ENCODE peak calls at places on chromosome 14, in five cellular contexts. N is A549; D is lung; P is cardiac muscle cell; E is naive thymus-derived CD4-positive, alpha-beta T cell. B is an unnamed sample. For H3K9me3, the result is how much of the 10 kb centered on the place peaks cover.

GRCh38 chr14:72818998-72819397 is 74.9 kb downstream of the DPF3 start:
- DNase-seq in N (no peak), D (no peak), P (no peak), E (no peak), B (no peak)

GRCh38 chr14:22159968-22160367 is 429.1 kb downstream of the DAD1 start:
- DNase-seq in N (no peak), D (no peak), P (no peak), E (no peak), B (peak)

GRCh38 chr14:98721061-98721460 is 550.9 kb downstream of the BCL11B start:
- DNase-seq in N (no peak), D (no peak), P (no peak), E (no peak), B (no peak)

GRCh38 chr14:100384819-100385813 is 62.0 kb downstream of the SLC25A47 start:
- DNase-seq in N (peak), D (no peak), P (peak), E (no peak), B (peak)

GRCh38 chr14:67567654-67568053 is 32.4 kb downstream of the PIGH start:
- DNase-seq in N (no peak), D (no peak), P (no peak), E (no peak), B (no peak)

GRCh38 chr14:51607677-51608076 is 44.0 kb upstream of the FRMD6 start:
- DNase-seq in N (no peak), D (no peak), P (no peak), E (no peak), B (no peak)

GRCh38 chr14:92637228-92637627 is 111.2 kb downstream of the LGMN start:
- DNase-seq in N (no peak), D (no peak), P (peak), E (no peak), B (no peak)

GRCh38 chr14:102255401-102256190 is 49.4 kb downstream of the MOK start:
- DNase-seq in N (peak), D (no peak), P (peak), E (no peak), B (no peak)

DNA sequence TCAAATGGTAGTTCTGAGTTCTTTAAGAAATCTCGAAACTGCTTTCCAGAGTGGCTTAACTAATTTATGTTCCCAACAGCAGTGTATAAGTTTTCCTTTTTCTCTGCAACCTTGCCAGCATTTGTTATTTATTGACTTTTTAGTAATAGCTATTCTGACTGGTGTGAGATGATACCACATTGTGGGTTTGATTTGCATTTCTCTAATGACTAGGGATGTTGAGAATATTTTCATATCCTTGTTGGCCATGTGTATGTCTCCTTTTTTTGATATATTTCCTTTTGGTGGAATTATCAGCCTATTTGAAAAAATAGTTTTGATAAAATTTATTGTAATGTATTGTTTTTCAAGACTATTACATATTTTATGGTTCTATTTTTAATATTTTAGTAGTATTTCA is 701.3 kb upstream of the FBXO33 start:
- DNase-seq in N (no peak), D (no peak), P (no peak), E (no peak), B (no peak)
- H3K9me3 ChIP-seq in N (under half), D (under half), P (under half), E (under half), B (under half)

GRCh38 chr14:54498579-54498978 is 9.8 kb upstream of the GMFB start:
- DNase-seq in N (no peak), D (no peak), P (no peak), E (no peak), B (no peak)

GRCh38 chr14:54498095-54498531 is 9.3 kb upstream of the GMFB start:
- DNase-seq in N (no peak), D (no peak), P (no peak), E (no peak), B (peak)

GRCh38 chr14:54500744-54501143 is 9.0 kb upstream of the CGRRF1 start:
- DNase-seq in N (no peak), D (no peak), P (no peak), E (no peak), B (no peak)

GRCh38 chr14:54493293-54493692 is 4.5 kb upstream of the GMFB start:
- DNase-seq in N (no peak), D (no peak), P (no peak), E (no peak), B (peak)

DNA sequence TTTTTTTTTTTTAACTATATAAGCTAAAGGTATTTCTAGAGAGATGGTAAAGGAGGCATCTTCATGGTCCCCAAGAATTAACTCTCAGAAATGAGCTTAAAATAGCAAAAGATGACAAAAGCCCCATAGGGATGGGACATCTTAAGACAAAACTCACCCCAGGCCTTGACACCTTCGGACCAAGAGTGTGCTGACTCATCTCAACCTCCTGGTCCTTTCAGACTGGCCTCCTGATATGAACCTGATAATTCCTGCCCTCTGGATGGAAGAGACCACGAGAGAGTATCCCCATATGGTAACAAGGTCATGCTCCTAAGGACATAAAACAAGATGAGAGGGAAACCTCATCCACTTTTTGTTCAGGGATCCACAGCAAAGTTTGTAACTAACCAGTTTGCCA is 8.4 kb upstream of the GMFB start:
- DNase-seq in N (no peak), D (no peak), P (no peak), E (no peak), B (no peak)
- H3K4me3 ChIP-seq in N (no peak), D (no peak), P (no peak), E (no peak), B (no peak)

DNA sequence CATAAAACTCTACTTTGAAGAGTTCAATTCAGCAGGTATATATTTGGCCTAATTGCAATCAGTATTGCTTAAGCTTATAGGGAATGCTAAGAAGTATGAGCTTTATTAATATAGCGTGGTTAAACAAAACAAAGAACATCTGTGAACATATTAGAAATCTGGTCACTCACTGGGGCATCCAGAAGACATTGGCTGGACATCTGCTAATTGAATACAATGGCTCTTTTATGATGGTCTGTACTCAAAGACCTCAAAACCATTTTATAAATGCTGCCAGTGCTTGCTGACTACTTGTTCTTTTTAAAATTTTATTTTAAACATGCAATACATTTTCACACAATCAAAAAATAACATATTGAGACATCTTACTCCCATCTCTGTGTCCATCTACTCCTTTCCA is 173.0 kb downstream of the STXBP6 start:
- DNase-seq in N (no peak), D (no peak), P (no peak), E (no peak), B (no peak)
- H3K27ac ChIP-seq in N (no peak), D (no peak), P (no peak), E (no peak), B (no peak)

GRCh38 chr14:70943838-70944237 is 36.6 kb downstream of the PCNX1 start:
- DNase-seq in N (no peak), D (no peak), P (no peak), E (no peak), B (no peak)
- H3K9me3 ChIP-seq in N (under half), D (under half), P (under half), E (under half), B (under half)

GRCh38 chr14:63323148-63323547 is 4.4 kb upstream of the GPHB5 start:
- DNase-seq in N (no peak), D (no peak), P (no peak), E (no peak), B (no peak)
- H3K4me3 ChIP-seq in N (no peak), D (no peak), P (no peak), E (no peak), B (no peak)

DNA sequence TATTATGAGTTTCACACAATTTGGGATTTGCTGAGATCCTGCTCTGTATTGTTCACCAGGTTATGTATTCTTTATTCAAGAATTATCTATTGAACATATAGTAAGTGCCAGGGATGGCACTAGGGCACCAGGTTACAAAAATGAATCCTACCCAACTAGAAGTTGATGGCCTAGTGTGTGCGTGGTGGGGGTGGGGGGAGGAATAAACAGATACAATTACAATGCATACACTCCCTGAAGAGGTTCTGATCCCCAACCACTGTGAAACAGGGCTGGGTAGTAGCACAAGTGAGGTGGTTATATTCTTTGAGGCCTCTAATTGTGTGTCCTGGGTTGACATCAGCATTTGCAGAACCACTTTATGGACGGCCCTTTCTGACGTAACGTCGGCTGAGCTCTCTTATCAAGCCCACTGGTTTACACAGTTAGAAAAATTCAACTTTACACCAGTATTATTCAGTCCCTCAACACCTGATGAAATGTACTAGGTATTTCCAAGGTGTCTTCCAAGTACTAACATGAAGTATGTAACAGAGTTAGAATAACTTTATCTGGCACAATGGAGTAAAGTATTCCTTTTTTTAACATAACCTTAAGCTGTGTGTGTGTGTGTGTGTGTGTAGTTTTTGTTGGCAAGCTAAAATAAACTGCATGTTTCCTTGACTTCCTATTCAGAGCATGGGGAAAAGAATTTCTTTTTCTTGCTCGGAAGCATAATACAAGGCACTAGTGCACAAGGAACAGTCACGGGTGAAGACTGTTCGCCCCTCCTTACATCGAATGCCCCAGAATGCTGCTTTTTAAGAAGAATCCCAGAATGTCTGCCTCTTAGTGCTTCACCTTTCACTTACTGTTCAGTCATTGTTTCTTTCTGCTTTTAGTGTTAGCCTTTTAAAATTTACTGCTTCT is 8.1 kb upstream of the GLRX5 start:
- DNase-seq in N (no peak), D (no peak), P (peak), E (no peak), B (no peak)
- H3K27ac ChIP-seq in N (no peak), D (peak), P (no peak), E (peak), B (no peak)

GRCh38 chr14:23617539-23617938 is 18.6 kb upstream of the DHRS2 start:
- DNase-seq in N (no peak), D (no peak), P (no peak), E (no peak), B (no peak)

GRCh38 chr14:23621932-23622495 is 14.2 kb upstream of the DHRS2 start:
- DNase-seq in N (no peak), D (no peak), P (no peak), E (no peak), B (no peak)

GRCh38 chr14:23618415-23618988 is 17.7 kb upstream of the DHRS2 start:
- DNase-seq in N (no peak), D (no peak), P (no peak), E (no peak), B (no peak)

GRCh38 chr14:23621204-23621931 is 14.8 kb upstream of the DHRS2 start:
- DNase-seq in N (no peak), D (no peak), P (no peak), E (no peak), B (peak)

DNA sequence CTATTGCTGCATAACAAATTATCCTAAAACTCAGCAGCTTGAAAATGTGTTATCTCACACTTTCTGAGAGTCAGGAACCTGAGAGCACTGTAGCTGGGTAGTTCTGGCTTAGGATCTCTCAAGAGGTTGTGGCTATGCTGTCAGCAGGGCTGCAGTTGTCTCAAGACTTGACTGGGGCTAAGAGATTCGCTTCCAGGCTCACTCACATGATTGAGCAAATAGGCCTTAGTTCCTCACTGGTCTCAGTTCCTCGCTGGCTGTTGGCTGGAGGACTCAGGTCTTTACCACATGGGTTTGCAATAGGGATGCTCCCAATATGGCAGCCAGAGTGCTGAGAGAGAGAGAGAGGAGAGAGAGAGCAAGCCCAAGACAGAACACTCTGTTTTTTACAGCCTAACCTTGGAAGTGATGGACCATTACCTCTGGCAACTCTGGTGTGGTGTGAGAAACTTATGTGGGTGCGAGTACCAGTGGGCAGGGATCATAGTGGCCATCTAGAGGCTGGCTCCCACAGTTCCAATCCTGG is 15.9 kb upstream of the DHRS2 start:
- DNase-seq in N (no peak), D (no peak), P (no peak), E (no peak), B (no peak)
- H3K9me3 ChIP-seq in N (under half), D (under half), P (under half), E (under half), B (under half)

GRCh38 chr14:77041837-77042557 is 13.5 kb upstream of the IRF2BPL start:
- DNase-seq in N (no peak), D (peak), P (peak), E (no peak), B (no peak)
- H3K4me3 ChIP-seq in N (no peak), D (no peak), P (no peak), E (no peak), B (no peak)

GRCh38 chr14:104108570-104109060 is 23.1 kb downstream of the ASPG start:
- DNase-seq in N (no peak), D (no peak), P (no peak), E (no peak), B (no peak)
- H3K27ac ChIP-seq in N (no peak), D (no peak), P (no peak), E (no peak), B (no peak)

DNA sequence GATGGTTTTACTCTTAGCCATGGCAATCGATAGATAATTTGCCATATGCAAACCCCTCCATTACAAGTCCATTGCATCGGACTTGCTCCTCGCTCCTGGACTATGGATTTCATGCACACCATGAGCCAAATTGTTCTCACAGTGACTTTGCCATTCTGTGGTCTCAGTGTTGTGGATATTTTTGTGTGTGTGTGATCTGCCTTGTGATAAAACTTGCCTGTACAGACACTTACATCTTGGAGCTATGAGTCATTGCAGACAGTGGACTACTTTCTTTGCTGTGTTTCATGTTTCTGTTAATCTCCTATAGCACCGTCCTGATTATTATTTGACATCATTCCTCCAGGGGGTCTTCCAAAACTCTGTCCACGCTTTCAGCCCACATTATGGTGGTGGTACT is 8.4 kb upstream of the OR4K13 start:
- DNase-seq in N (no peak), D (no peak), P (no peak), E (no peak), B (no peak)
- H3K9me3 ChIP-seq in N (under half), D (under half), P (under half), E (under half), B (under half)

B was measured in small intestine.